ENCODE peak calls at places on chromosomes 2 and 18, in ten cellular contexts. T is upper lobe of right lung; I is AG04450; A is NCI-H1105; V is stimulated activated CD4-positive, alpha-beta T cell treated with anti-CD3 and anti-CD28 coated beads, Interleukin-12 subunit alpha, Interleukin-12 subunit beta, amount 100 ng/mL, for 4 hours; P is stimulated activated CD8-positive, alpha-beta memory T cell treated with anti-CD3 and anti-CD28 coated beads, Interleukin-15, amount 100 ng/mL, for 1 hour; L is RKO; C is substantia nigra; M is right cardiac atrium; G is activated CD4-positive, alpha-beta T cell treated with anti-CD3 and anti-CD28 coated beads, Interleukin-2, amount 50 U/mL, for 1 hour. K is an unnamed sample.

GRCh38 chr18:43193336-43193735 is 77.9 kb upstream of the RIT2 start:
- DNase-seq in C (no peak), P (no peak), A (no peak), G (no peak), M (no peak), L (no peak), V (no peak), T (no peak), I (no peak), K (no peak)

GRCh38 chr18:69951182-69951581 is 3.5 kb upstream of the CD226 start:
- DNase-seq in P (no peak), M (no peak), T (no peak), G (no peak), V (no peak), L (no peak), A (no peak), C (no peak), I (no peak), K (no peak)

GRCh38 chr18:58536534-58537271 is 92.2 kb downstream of the ALPK2 start:
- DNase-seq in M (no peak), P (no peak), G (no peak), I (no peak), A (no peak), L (no peak), T (no peak), V (no peak), C (no peak), K (no peak)

GRCh38 chr2:95121150-95121494 is 486 bp downstream of the MRPS5 start:
- DNase-seq in I (no peak), T (no peak), M (no peak), P (no peak), L (no peak), G (no peak), C (no peak), A (no peak), V (no peak), K (no peak)

GRCh38 chr18:79567481-79568147 is 112.0 kb upstream of the CTDP1 start:
- DNase-seq in P (no peak), C (no peak), M (peak; percentile 87), G (no peak), V (no peak), T (peak; percentile 55), I (peak; percentile 87), A (peak; percentile 1), L (peak; percentile 12), K (no peak)

GRCh38 chr2:23682481-23682880 is 244.4 kb downstream of the ATAD2B start:
- DNase-seq in A (no peak), T (no peak), V (no peak), I (no peak), M (no peak), C (no peak), G (no peak), L (no peak), P (no peak), K (no peak)

GRCh38 chr2:177778472-177778871 is 294.1 kb downstream of the PDE11A start:
- DNase-seq in G (no peak), I (no peak), M (no peak), A (no peak), V (no peak), P (no peak), T (no peak), L (no peak), C (no peak), K (no peak)

GRCh38 chr2:110120171-110121051 is 4.8 kb upstream of the MALL start:
- DNase-seq in L (no peak), V (no peak), G (no peak), M (no peak), P (no peak), A (no peak), T (peak; percentile 74), C (no peak), I (no peak), K (no peak)

GRCh38 chr2:674319-674985 is 2.8 kb downstream of the TMEM18 start:
- DNase-seq in A (no peak), L (no peak), P (no peak), M (no peak), G (no peak), I (no peak), V (no peak), C (no peak), T (no peak), K (no peak)

GRCh38 chr2:176149484-176150337 is 1.6 kb upstream of the HOXD4 start:
- DNase-seq in C (no peak), G (no peak), M (no peak), P (no peak), T (no peak), L (no peak), V (no peak), A (no peak), I (no peak), K (no peak)

GRCh38 chr18:54165450-54165849 is 59.0 kb downstream of the MBD2 start:
- DNase-seq in G (no peak), C (no peak), A (no peak), T (no peak), M (no peak), P (no peak), V (no peak), L (no peak), I (no peak), K (no peak)

GRCh38 chr2:110679337-110679707 is 1.5 kb upstream of the BUB1 start:
- DNase-seq in I (no peak), A (no peak), C (no peak), P (no peak), T (peak; percentile 64), M (peak; percentile 67), L (no peak), G (no peak), V (no peak), K (no peak)

GRCh38 chr18:37430346-37431076 is 135.1 kb downstream of the CELF4 start:
- DNase-seq in T (no peak), M (no peak), G (no peak), V (no peak), A (no peak), I (no peak), C (no peak), P (no peak), L (no peak), K (no peak)

GRCh38 chr2:85999131-85999831 is 106.4 kb downstream of the POLR1A start:
- DNase-seq in T (no peak), P (no peak), M (peak; percentile 65), G (peak; percentile 31), V (no peak), L (no peak), C (no peak), I (no peak), A (no peak), K (no peak)

GRCh38 chr2:16773080-16773713 is 107.6 kb upstream of the CYRIA start:
- DNase-seq in M (peak; percentile 55), I (peak; percentile 2), T (no peak), L (peak; percentile 60), C (peak; percentile 13), G (no peak), A (peak; percentile 25), V (no peak), P (no peak), K (no peak)

GRCh38 chr18:7116832-7117389 is 686 bp downstream of the LAMA1 start:
- DNase-seq in A (no peak), C (peak; percentile 8), L (no peak), I (no peak), G (no peak), M (no peak), T (no peak), P (no peak), V (no peak), K (no peak)

GRCh38 chr2:112995346-112995920 is 9.8 kb upstream of the IL36A start:
- DNase-seq in T (no peak), V (no peak), C (no peak), G (peak; percentile 21), I (no peak), A (no peak), P (no peak), M (no peak), L (no peak), K (no peak)

GRCh38 chr2:176471949-176472348 is 202.7 kb downstream of the MTX2 start:
- DNase-seq in P (no peak), L (no peak), I (no peak), V (no peak), G (no peak), A (no peak), M (no peak), C (no peak), T (no peak), K (no peak)

GRCh38 chr2:133039531-133039930 is 369.5 kb upstream of the LYPD1 start:
- DNase-seq in I (no peak), P (no peak), V (no peak), A (no peak), T (no peak), M (no peak), G (no peak), L (no peak), C (no peak), K (no peak)